ENCODE peak calls at places on chromosomes 4 and X, in eight cellular contexts. W, R, D, P, T, B, O and G are unnamed samples.

GRCh38 chr4:88758264-88758663 is 60.6 kb upstream of the NAP1L5 start:
- DNase-seq in W (no peak), R (no peak), D (no peak), P (no peak), T (no peak), B (no peak), O (no peak), G (no peak)

GRCh38 chr4:15689540-15689939 is 7.9 kb downstream of the FAM200B start:
- DNase-seq in W (no peak), R (no peak), D (peak; percentile 51), P (no peak), T (no peak), B (no peak), O (no peak), G (no peak)

GRCh38 chrX:40170830-40171512 is 73.2 kb upstream of the BCOR start:
- DNase-seq in W (no peak), R (peak; percentile 23), D (no peak), P (no peak), T (peak; percentile 34), B (no peak), O (no peak), G (no peak)

GRCh38 chr4:123555500-123556273 is 159.1 kb downstream of the SPRY1 start:
- DNase-seq in W (peak; percentile 92), R (peak; percentile 85), D (peak; percentile 88), P (peak; percentile 71), T (peak; percentile 82), B (peak; percentile 97), O (no peak), G (peak; percentile 95)

GRCh38 chr4:42397635-42398447 is 553 bp downstream of the SHISA3 start:
- DNase-seq in W (no peak), R (no peak), D (no peak), P (peak; percentile 21), T (no peak), B (peak; percentile 29), O (peak; percentile 77), G (no peak)

GRCh38 chrX:130524476-130525194 is 122.8 kb downstream of the RBMX2 start:
- DNase-seq in W (no peak), R (no peak), D (no peak), P (no peak), T (no peak), B (no peak), O (no peak), G (no peak)

GRCh38 chrX:78708171-78708570 is 39.3 kb upstream of the LPAR4 start:
- DNase-seq in W (no peak), R (no peak), D (no peak), P (no peak), T (no peak), B (no peak), O (no peak), G (no peak)

GRCh38 chr4:91298156-91298700 is 1005.5 kb upstream of the GRID2 start:
- DNase-seq in W (no peak), R (no peak), D (no peak), P (no peak), T (no peak), B (no peak), O (no peak), G (no peak)

GRCh38 chrX:136711147-136711546 is 63.2 kb downstream of the CD40LG start:
- DNase-seq in W (peak; percentile 67), R (peak; percentile 31), D (peak; percentile 31), P (peak; percentile 50), T (peak; percentile 29), B (no peak), O (peak; percentile 76), G (no peak)

GRCh38 chr4:28287837-28288236 is 1427.2 kb downstream of the STIM2 start:
- DNase-seq in W (no peak), R (no peak), D (no peak), P (peak; percentile 14), T (no peak), B (peak; percentile 11), O (no peak), G (no peak)

GRCh38 chrX:39262641-39263040 is 461.4 kb downstream of the MID1IP1 start:
- DNase-seq in W (no peak), R (no peak), D (no peak), P (no peak), T (no peak), B (no peak), O (no peak), G (no peak)

GRCh38 chr4:153156263-153156662 is 48.0 kb upstream of the TRIM2 start:
- DNase-seq in W (no peak), R (no peak), D (no peak), P (no peak), T (no peak), B (no peak), O (no peak), G (no peak)

GRCh38 chr4:67700119-67700873 is 659 bp downstream of the UBA6 start:
- DNase-seq in W (no peak), R (no peak), D (no peak), P (no peak), T (no peak), B (no peak), O (no peak), G (no peak)

GRCh38 chr4:72604324-72604723 is 35.3 kb upstream of the ADAMTS3 start:
- DNase-seq in W (no peak), R (no peak), D (no peak), P (peak; percentile 15), T (no peak), B (no peak), O (no peak), G (no peak)

GRCh38 chrX:105972690-105973386 is 65.7 kb downstream of the SERPINA7 start:
- DNase-seq in W (no peak), R (no peak), D (no peak), P (no peak), T (no peak), B (no peak), O (no peak), G (no peak)

GRCh38 chr4:143424276-143424675 is 87.6 kb downstream of the GAB1 start:
- DNase-seq in W (no peak), R (no peak), D (no peak), P (no peak), T (no peak), B (no peak), O (no peak), G (no peak)

GRCh38 chrX:8913665-8914409 is 112.7 kb upstream of the FAM9A start:
- DNase-seq in W (peak; percentile 78), R (peak; percentile 51), D (no peak), P (peak; percentile 27), T (peak; percentile 19), B (no peak), O (no peak), G (no peak)

DNA sequence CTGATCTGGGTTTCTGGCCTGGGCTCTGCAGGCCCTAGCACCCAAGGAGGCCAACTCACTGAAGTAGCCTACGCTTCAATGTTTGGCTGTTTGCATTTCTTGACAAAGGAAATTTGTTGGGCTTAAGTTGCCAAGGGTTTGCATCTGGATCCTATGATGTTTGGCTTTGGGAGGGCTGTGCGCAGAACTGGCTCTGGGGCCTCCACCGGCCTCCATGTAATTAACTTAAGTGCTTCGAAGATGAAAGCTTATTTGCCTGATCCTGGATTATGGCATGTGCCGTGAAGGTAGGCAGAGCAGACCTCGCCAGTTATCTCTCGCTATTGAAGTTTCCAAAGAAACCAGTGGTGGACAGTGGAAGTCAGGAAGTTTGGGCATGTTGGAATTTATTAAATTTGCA is 124.3 kb upstream of the STX18 start:
- DNase-seq in W (no peak), R (no peak), D (no peak), P (no peak), T (no peak), B (no peak), O (no peak), G (no peak)
- H3K4me1 ChIP-seq in W (no peaks in the 10 kb centered on the region), R (no peaks in the 10 kb centered on the region), D (no peaks in the 10 kb centered on the region), P (no peaks in the 10 kb centered on the region), T (peaks cover 2% of the 10 kb centered on the region), B (no peaks in the 10 kb centered on the region), O (no peaks in the 10 kb centered on the region), G (no peaks in the 10 kb centered on the region)

DNA sequence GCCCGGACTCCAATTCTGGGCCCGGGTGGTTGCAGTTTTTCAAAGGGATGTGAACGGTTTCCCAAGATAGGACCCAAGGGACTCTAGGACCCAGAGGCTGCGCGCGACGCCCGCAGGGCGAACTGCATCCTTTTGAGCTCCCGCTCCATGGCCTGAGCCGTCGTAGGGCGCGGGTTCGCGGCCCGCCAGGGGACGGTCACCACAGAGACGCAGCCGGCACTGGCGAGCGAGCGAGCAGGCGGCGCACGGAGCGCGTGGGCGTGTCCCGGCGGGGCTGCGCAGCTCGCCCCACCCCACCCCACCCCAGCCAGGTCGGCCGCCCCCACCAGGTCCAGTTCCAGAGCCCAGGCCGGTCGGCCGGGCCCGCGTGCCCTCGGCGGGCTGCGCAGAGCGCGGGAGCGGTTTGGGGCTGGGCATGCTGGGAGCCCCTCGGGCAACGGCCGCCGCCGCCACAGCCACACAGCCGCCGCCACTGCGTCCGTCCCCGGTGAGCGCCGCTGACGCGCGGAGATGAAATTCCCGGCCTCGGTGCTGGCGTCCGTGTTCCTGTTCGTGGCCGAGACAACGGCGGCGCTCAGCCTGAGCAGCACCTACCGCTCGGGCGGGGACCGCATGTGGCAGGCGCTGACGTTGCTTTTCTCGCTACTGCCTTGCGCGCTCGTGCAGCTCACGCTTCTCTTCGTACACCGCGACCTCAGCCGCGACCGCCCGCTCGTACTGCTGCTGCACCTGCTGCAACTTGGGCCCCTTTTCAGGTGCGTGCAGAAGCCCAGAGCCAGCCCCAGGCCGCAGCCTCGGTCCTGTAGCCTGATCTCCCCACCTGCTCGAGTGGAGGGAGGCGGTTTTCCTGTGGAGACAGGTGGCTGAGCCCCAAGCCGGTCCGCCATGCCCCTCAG is at the start of gene XK:
- DNase-seq in W (peak; percentile 76), R (peak; percentile 28), D (peak; percentile 47), P (peak; percentile 57), T (peak; percentile 49), B (peak; percentile 65), O (peak; percentile 81), G (peak; percentile 63)
- TF ChIP-seq POLR2A in W (peak; percentile 18), R (no peak), D (no peak), P (peak; percentile 44), T (no peak), B (peak; percentile 77), O (no peak), G (no peak)

GRCh38 chr4:169243808-169244207 is 26.9 kb downstream of the SH3RF1 start:
- DNase-seq in W (no peak), R (no peak), D (no peak), P (no peak), T (no peak), B (no peak), O (no peak), G (no peak)
- H3K4me1 ChIP-seq in W (no peaks in the 10 kb centered on the region), R (no peaks in the 10 kb centered on the region), D (peaks cover 56% of the 10 kb centered on the region), P (peaks cover 17% of the 10 kb centered on the region), T (peaks cover 11% of the 10 kb centered on the region), B (peaks cover 30% of the 10 kb centered on the region), O (no peaks in the 10 kb centered on the region), G (peaks cover 7% of the 10 kb centered on the region)

DNA sequence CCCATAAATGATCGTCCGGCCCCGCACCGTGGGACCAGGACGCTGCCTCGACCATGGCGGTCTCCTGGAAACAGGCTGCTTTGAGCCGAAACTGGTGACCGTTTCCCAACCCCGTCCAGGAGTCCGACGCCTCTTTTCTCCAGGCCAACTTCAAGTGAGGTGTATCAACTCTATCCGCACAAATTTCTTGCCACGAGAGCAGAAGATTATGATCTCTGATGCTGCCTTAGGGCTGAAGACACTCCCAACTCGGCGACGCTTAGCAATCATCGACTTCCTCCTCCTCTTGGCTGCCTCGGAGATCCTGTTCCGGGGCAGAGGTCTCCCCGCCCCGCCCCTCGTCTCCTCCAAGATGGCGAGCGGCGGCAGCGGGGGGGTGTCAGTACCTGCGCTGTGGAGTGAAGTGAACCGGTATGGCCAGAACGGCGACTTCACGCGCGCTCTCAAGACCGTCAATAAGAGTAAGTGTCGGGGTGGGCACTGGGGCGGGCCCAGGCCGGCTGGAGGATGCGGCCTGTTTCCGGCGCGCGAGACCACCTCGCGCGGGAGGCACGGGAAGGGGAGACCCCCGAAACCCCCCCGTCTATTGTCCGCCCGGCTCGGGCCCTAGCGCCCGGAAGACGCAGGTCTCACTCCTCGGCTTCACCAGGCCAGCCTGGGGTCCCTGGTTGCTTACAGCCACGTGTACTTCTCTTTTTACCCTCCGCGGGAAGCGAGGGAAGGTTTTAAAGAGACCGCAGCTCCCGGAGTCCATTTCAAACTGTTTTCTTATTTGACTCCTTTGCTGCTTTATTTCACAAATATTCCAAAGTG is at the start of gene SRP72:
- DNase-seq in W (peak; percentile 93), R (peak; percentile 85), D (peak; percentile 93), P (peak; percentile 92), T (peak; percentile 87), B (peak; percentile 86), O (peak; percentile 97), G (peak; percentile 90)
- TF ChIP-seq POLR2A in W (peak; percentile 73), R (peak; percentile 41), D (no peak), P (peak; percentile 90), T (peak; percentile 66), B (peak; percentile 82), O (peak; percentile 43), G (peak; percentile 64)